ENCODE peak calls at places on chromosomes 3 and 15, in ten cellular contexts. O is fibroblast of mammary gland, F is T-helper 22 cell, B is neural crest cell, U is head of caudate nucleus, R is glutamatergic neuron, E is kidney glomerular epithelial cell, H is H54, N is HTR-8/SVneo, X is IMR-90. Z is an unnamed sample.

GRCh38 chr15:72599855-72600464 is 54.5 kb upstream of the GOLGA6B start:
- DNase-seq in X (peak), F (no peak), U (peak), B (peak), E (peak), O (peak), R (no peak), H (peak), N (peak), Z (no peak)

GRCh38 chr15:25846377-25846776 is 16.8 kb downstream of the ATP10A start:
- DNase-seq in X (no peak), B (no peak), N (no peak), H (no peak), U (no peak), E (no peak), R (no peak), O (no peak), F (peak), Z (no peak)

GRCh38 chr3:186640473-186640818 is 247 bp downstream of the FETUB start:
- DNase-seq in O (peak), F (no peak), H (peak), X (no peak), U (peak), E (no peak), R (peak), B (peak), N (no peak), Z (no peak)

GRCh38 chr15:72195101-72195511 is 2.5 kb downstream of the GRAMD2A start:
- DNase-seq in N (no peak), X (no peak), B (no peak), E (no peak), O (no peak), H (no peak), R (no peak), F (no peak), U (peak), Z (no peak)

GRCh38 chr3:31092748-31093607 is 198.5 kb upstream of the GADL1 start:
- DNase-seq in U (no peak), R (no peak), N (no peak), H (no peak), X (peak), B (no peak), O (peak), E (peak), F (no peak), Z (no peak)

GRCh38 chr3:160968731-160969130 is 136.4 kb downstream of the B3GALNT1 start:
- DNase-seq in U (no peak), O (peak), H (no peak), E (no peak), X (peak), N (no peak), B (no peak), R (no peak), F (no peak), Z (no peak)

GRCh38 chr3:189272500-189273119 is 100.8 kb downstream of the TPRG1 start:
- DNase-seq in E (peak), O (no peak), H (no peak), X (no peak), U (no peak), R (no peak), F (no peak), B (no peak), N (no peak), Z (no peak)

GRCh38 chr15:44441095-44441501 is 13.7 kb downstream of the CTDSPL2 start:
- DNase-seq in X (no peak), E (no peak), H (no peak), B (no peak), U (no peak), F (no peak), O (no peak), N (no peak), R (no peak), Z (no peak)

GRCh38 chr3:111338059-111338698 is 203.8 kb upstream of the CD96 start:
- DNase-seq in U (peak), R (peak), N (peak), F (no peak), E (peak), X (peak), O (peak), B (peak), H (peak), Z (peak)

GRCh38 chr15:79640206-79640605 is 208.1 kb downstream of the MINAR1 start:
- DNase-seq in X (peak), U (no peak), F (no peak), R (no peak), B (no peak), E (peak), O (peak), N (peak), H (peak), Z (no peak)

GRCh38 chr3:116339441-116340028 is 105.8 kb downstream of the LSAMP start:
- DNase-seq in N (no peak), B (no peak), U (peak), R (no peak), E (peak), O (peak), X (peak), H (no peak), F (no peak), Z (no peak)

Z was measured in iPS DF 19.7.